ENCODE peak calls at places on chromosomes 4 and X, in seven cellular contexts. One of them, this sample, is unnamed.
A peak's percentile ranks its signal among the peaks of the same experiment; 100 is the strongest.

GRCh38 chr4:82524570-82525152 is 37.1 kb downstream of the TMEM150C start:
- DNase-seq in GM10248: no peak
- DNase-seq in CD4-positive, alpha-beta T cell: no peak
- DNase-seq in KBM-7: no peak
- DNase-seq in GM19239: no peak
- DNase-seq in NCI-H69: peak; percentile 84
- DNase-seq in C1 segment of cervical spinal cord: no peak
- DNase-seq in this sample: no peak

GRCh38 chrX:1450381-1451161 is 2.1 kb downstream of the ASMTL start:
- DNase-seq in GM10248: no peak
- DNase-seq in CD4-positive, alpha-beta T cell: peak; percentile 33
- DNase-seq in KBM-7: no peak
- DNase-seq in GM19239: no peak
- DNase-seq in NCI-H69: no peak
- DNase-seq in C1 segment of cervical spinal cord: no peak
- DNase-seq in this sample: no peak

GRCh38 chr4:39899291-39899690 is 78.4 kb downstream of the PDS5A start:
- DNase-seq in GM10248: no peak
- DNase-seq in CD4-positive, alpha-beta T cell: no peak
- DNase-seq in KBM-7: no peak
- DNase-seq in GM19239: no peak
- DNase-seq in NCI-H69: no peak
- DNase-seq in C1 segment of cervical spinal cord: no peak
- DNase-seq in this sample: no peak

GRCh38 chr4:149047368-149047767 is 605.2 kb upstream of the NR3C2 start:
- DNase-seq in GM10248: no peak
- DNase-seq in CD4-positive, alpha-beta T cell: no peak
- DNase-seq in KBM-7: no peak
- DNase-seq in GM19239: no peak
- DNase-seq in NCI-H69: no peak
- DNase-seq in C1 segment of cervical spinal cord: no peak
- DNase-seq in this sample: no peak

GRCh38 chr4:153127773-153128494 is 76.3 kb upstream of the TRIM2 start:
- DNase-seq in GM10248: peak; percentile 74
- DNase-seq in CD4-positive, alpha-beta T cell: peak; percentile 83
- DNase-seq in KBM-7: peak; percentile 85
- DNase-seq in GM19239: peak; percentile 47
- DNase-seq in NCI-H69: peak; percentile 85
- DNase-seq in C1 segment of cervical spinal cord: peak; percentile 93
- DNase-seq in this sample: peak; percentile 92

GRCh38 chr4:38017579-38017978 is 57.4 kb downstream of the PTTG2 start:
- DNase-seq in GM10248: no peak
- DNase-seq in CD4-positive, alpha-beta T cell: no peak
- DNase-seq in KBM-7: no peak
- DNase-seq in GM19239: no peak
- DNase-seq in NCI-H69: no peak
- DNase-seq in C1 segment of cervical spinal cord: no peak
- DNase-seq in this sample: no peak

GRCh38 chrX:2819345-2820130 is 9.2 kb upstream of the GYG2 start:
- DNase-seq in GM10248: peak; percentile 26
- DNase-seq in CD4-positive, alpha-beta T cell: no peak
- DNase-seq in KBM-7: peak; percentile 65
- DNase-seq in GM19239: no peak
- DNase-seq in NCI-H69: no peak
- DNase-seq in C1 segment of cervical spinal cord: no peak
- DNase-seq in this sample: no peak

GRCh38 chr4:124092101-124093057 is 620.2 kb downstream of the ANKRD50 start:
- DNase-seq in GM10248: no peak
- DNase-seq in CD4-positive, alpha-beta T cell: no peak
- DNase-seq in KBM-7: no peak
- DNase-seq in GM19239: no peak
- DNase-seq in NCI-H69: no peak
- DNase-seq in C1 segment of cervical spinal cord: no peak
- DNase-seq in this sample: no peak

GRCh38 chr4:14767142-14767541 is 235.1 kb upstream of the CPEB2 start:
- DNase-seq in GM10248: no peak
- DNase-seq in CD4-positive, alpha-beta T cell: no peak
- DNase-seq in KBM-7: no peak
- DNase-seq in GM19239: no peak
- DNase-seq in NCI-H69: peak; percentile 5
- DNase-seq in C1 segment of cervical spinal cord: no peak
- DNase-seq in this sample: no peak

GRCh38 chr4:181677203-181677602 is 566.0 kb upstream of the TENM3 start:
- DNase-seq in GM10248: no peak
- DNase-seq in CD4-positive, alpha-beta T cell: no peak
- DNase-seq in KBM-7: no peak
- DNase-seq in GM19239: no peak
- DNase-seq in NCI-H69: no peak
- DNase-seq in C1 segment of cervical spinal cord: no peak
- DNase-seq in this sample: no peak

GRCh38 chr4:39614487-39615162 is 24.0 kb downstream of the SMIM14 start:
- DNase-seq in GM10248: no peak
- DNase-seq in CD4-positive, alpha-beta T cell: no peak
- DNase-seq in KBM-7: no peak
- DNase-seq in GM19239: no peak
- DNase-seq in NCI-H69: no peak
- DNase-seq in C1 segment of cervical spinal cord: no peak
- DNase-seq in this sample: no peak

GRCh38 chr4:38449506-38450174 is 214.4 kb upstream of the KLF3 start:
- DNase-seq in GM10248: no peak
- DNase-seq in CD4-positive, alpha-beta T cell: no peak
- DNase-seq in KBM-7: no peak
- DNase-seq in GM19239: no peak
- DNase-seq in NCI-H69: no peak
- DNase-seq in C1 segment of cervical spinal cord: no peak
- DNase-seq in this sample: no peak

GRCh38 chrX:48802089-48802812 is 384 bp downstream of the HDAC6 start:
- DNase-seq in GM10248: peak; percentile 71
- DNase-seq in CD4-positive, alpha-beta T cell: peak; percentile 56
- DNase-seq in KBM-7: peak; percentile 92
- DNase-seq in GM19239: peak; percentile 35
- DNase-seq in NCI-H69: peak; percentile 88
- DNase-seq in C1 segment of cervical spinal cord: no peak
- DNase-seq in this sample: no peak

GRCh38 chrX:48468693-48469691 is 1.1 kb downstream of the SLC38A5 start:
- DNase-seq in GM10248: peak; percentile 52
- DNase-seq in CD4-positive, alpha-beta T cell: peak; percentile 43
- DNase-seq in KBM-7: peak; percentile 80
- DNase-seq in GM19239: no peak
- DNase-seq in NCI-H69: no peak
- DNase-seq in C1 segment of cervical spinal cord: no peak
- DNase-seq in this sample: no peak

GRCh38 chr4:11488657-11489448 is 60.2 kb upstream of the HS3ST1 start:
- DNase-seq in GM10248: no peak
- DNase-seq in CD4-positive, alpha-beta T cell: no peak
- DNase-seq in KBM-7: no peak
- DNase-seq in GM19239: no peak
- DNase-seq in NCI-H69: no peak
- DNase-seq in C1 segment of cervical spinal cord: no peak
- DNase-seq in this sample: no peak

GRCh38 chr4:37438880-37439279 is 194.3 kb downstream of the NWD2 start:
- DNase-seq in GM10248: no peak
- DNase-seq in CD4-positive, alpha-beta T cell: no peak
- DNase-seq in KBM-7: no peak
- DNase-seq in GM19239: no peak
- DNase-seq in NCI-H69: no peak
- DNase-seq in C1 segment of cervical spinal cord: no peak
- DNase-seq in this sample: no peak

GRCh38 chrX:51440365-51440764 is 56.0 kb downstream of the NUDT11 start:
- DNase-seq in GM10248: no peak
- DNase-seq in CD4-positive, alpha-beta T cell: no peak
- DNase-seq in KBM-7: no peak
- DNase-seq in GM19239: no peak
- DNase-seq in NCI-H69: no peak
- DNase-seq in C1 segment of cervical spinal cord: no peak
- DNase-seq in this sample: no peak

GRCh38 chr4:67084801-67085200 is 460.5 kb downstream of the CENPC start:
- DNase-seq in GM10248: no peak
- DNase-seq in CD4-positive, alpha-beta T cell: no peak
- DNase-seq in KBM-7: no peak
- DNase-seq in GM19239: no peak
- DNase-seq in NCI-H69: no peak
- DNase-seq in C1 segment of cervical spinal cord: no peak
- DNase-seq in this sample: no peak

GRCh38 chr4:87622303-87622702 is 14.0 kb downstream of the DSPP start:
- DNase-seq in GM10248: no peak
- DNase-seq in CD4-positive, alpha-beta T cell: no peak
- DNase-seq in KBM-7: no peak
- DNase-seq in GM19239: no peak
- DNase-seq in NCI-H69: no peak
- DNase-seq in C1 segment of cervical spinal cord: peak; percentile 8
- DNase-seq in this sample: no peak

GRCh38 chr4:82770607-82771006 is 28.0 kb downstream of the SCD5 start:
- DNase-seq in GM10248: no peak
- DNase-seq in CD4-positive, alpha-beta T cell: no peak
- DNase-seq in KBM-7: no peak
- DNase-seq in GM19239: no peak
- DNase-seq in NCI-H69: no peak
- DNase-seq in C1 segment of cervical spinal cord: peak; percentile 62
- DNase-seq in this sample: peak; percentile 59

GRCh38 chr4:105719214-105719613 is 10.6 kb downstream of the GSTCD start:
- DNase-seq in GM10248: no peak
- DNase-seq in CD4-positive, alpha-beta T cell: no peak
- DNase-seq in KBM-7: no peak
- DNase-seq in GM19239: no peak
- DNase-seq in NCI-H69: no peak
- DNase-seq in C1 segment of cervical spinal cord: no peak
- DNase-seq in this sample: no peak